ENCODE peak calls at places on chromosomes 3 and 15, in five cellular contexts. T is iPS-NIHi11, C is NCI-H345, E is HTR-8/SVneo, R is endothelial cell. B is an unnamed sample.

GRCh38 chr3:77179762-77180161 is 139.9 kb downstream of the ROBO2 start:
- DNase-seq in T (no peak), C (no peak), E (no peak), R (no peak), B (no peak)

GRCh38 chr3:22117751-22118346 is 366.8 kb upstream of the ZNF385D start:
- DNase-seq in T (peak; percentile 21), C (peak; percentile 24), E (no peak), R (no peak), B (peak; percentile 29)

GRCh38 chr15:57401546-57401945 is 25.2 kb downstream of the CGNL1 start:
- DNase-seq in T (no peak), C (no peak), E (no peak), R (no peak), B (no peak)

GRCh38 chr3:42476225-42477160 is 25.9 kb upstream of the VIPR1 start:
- DNase-seq in T (peak; percentile 60), C (no peak), E (no peak), R (no peak), B (no peak)

GRCh38 chr15:100784493-100785180 is 95.0 kb upstream of the ALDH1A3 start:
- DNase-seq in T (no peak), C (no peak), E (no peak), R (no peak), B (no peak)

GRCh38 chr15:27545494-27546255 is 553.4 kb downstream of the OCA2 start:
- DNase-seq in T (no peak), C (peak; percentile 58), E (no peak), R (no peak), B (peak; percentile 56)

GRCh38 chr3:46871222-46871621 is 6.3 kb upstream of the PTH1R start:
- DNase-seq in T (no peak), C (no peak), E (no peak), R (no peak), B (no peak)

GRCh38 chr15:87557871-87558270 is 698.7 kb downstream of the NTRK3 start:
- DNase-seq in T (no peak), C (no peak), E (no peak), R (no peak), B (no peak)

GRCh38 chr3:50260027-50260941 is 8.7 kb upstream of the SEMA3B start:
- DNase-seq in T (peak; percentile 95), C (peak; percentile 82), E (peak; percentile 88), R (peak; percentile 98), B (peak; percentile 74)

GRCh38 chr15:55958349-55958748 is 35.1 kb downstream of the NEDD4 start:
- DNase-seq in T (no peak), C (no peak), E (no peak), R (no peak), B (no peak)

GRCh38 chr3:66033241-66034138 is 5.2 kb downstream of the MAGI1 start:
- DNase-seq in T (no peak), C (no peak), E (no peak), R (no peak), B (no peak)

GRCh38 chr15:59688383-59688887 is 685 bp downstream of the BNIP2 start:
- DNase-seq in T (no peak), C (no peak), E (peak; percentile 12), R (no peak), B (peak; percentile 25)

GRCh38 chr3:171306631-171307030 is 153.6 kb downstream of the TNIK start:
- DNase-seq in T (no peak), C (no peak), E (no peak), R (no peak), B (peak; percentile 93)

GRCh38 chr15:73983211-73983727 is 8.8 kb downstream of the STOML1 start:
- DNase-seq in T (peak; percentile 14), C (no peak), E (no peak), R (no peak), B (peak; percentile 79)

B was measured in RCC 7860.